ENCODE peak calls at places on chromosomes 16 and 17, in six cellular contexts. One of them, this sample, is unnamed.

GRCh38 chr17:29116652-29117439 is 63.4 kb downstream of the MYO18A start:
- DNase-seq in transverse colon: peak
- DNase-seq in upper lobe of left lung: peak
- DNase-seq in stomach: peak
- DNase-seq in H1: peak
- DNase-seq in breast epithelium: peak
- DNase-seq in this sample: peak

GRCh38 chr16:67170168-67170947 is at the start of gene NOL3:
- DNase-seq in stomach: peak
- DNase-seq in upper lobe of left lung: peak
- DNase-seq in H1: no peak
- DNase-seq in transverse colon: peak
- DNase-seq in breast epithelium: peak
- DNase-seq in this sample: peak

GRCh38 chr16:89358030-89359005 is 132.0 kb downstream of the ANKRD11 start:
- DNase-seq in transverse colon: peak
- DNase-seq in breast epithelium: no peak
- DNase-seq in stomach: no peak
- DNase-seq in H1: no peak
- DNase-seq in upper lobe of left lung: peak
- DNase-seq in this sample: peak

GRCh38 chr17:66987059-66987616 is 22.6 kb downstream of the CACNG4 start:
- DNase-seq in H1: no peak
- DNase-seq in transverse colon: no peak
- DNase-seq in breast epithelium: no peak
- DNase-seq in upper lobe of left lung: no peak
- DNase-seq in stomach: no peak
- DNase-seq in this sample: no peak

GRCh38 chr17:4599505-4600281 is 15.4 kb downstream of the SMTNL2 start:
- DNase-seq in upper lobe of left lung: no peak
- DNase-seq in stomach: no peak
- DNase-seq in H1: peak
- DNase-seq in breast epithelium: no peak
- DNase-seq in transverse colon: no peak
- DNase-seq in this sample: no peak

GRCh38 chr17:30332057-30332542 is 1.8 kb downstream of the TMIGD1 start:
- DNase-seq in transverse colon: peak
- DNase-seq in stomach: no peak
- DNase-seq in breast epithelium: no peak
- DNase-seq in H1: no peak
- DNase-seq in upper lobe of left lung: no peak
- DNase-seq in this sample: no peak

GRCh38 chr16:53433930-53434435 is 288 bp upstream of the RBL2 start:
- DNase-seq in transverse colon: no peak
- DNase-seq in breast epithelium: no peak
- DNase-seq in H1: no peak
- DNase-seq in stomach: no peak
- DNase-seq in upper lobe of left lung: no peak
- DNase-seq in this sample: no peak

GRCh38 chr17:67492251-67492740 is 115.2 kb downstream of the PITPNC1 start:
- DNase-seq in stomach: no peak
- DNase-seq in transverse colon: no peak
- DNase-seq in breast epithelium: no peak
- DNase-seq in upper lobe of left lung: no peak
- DNase-seq in H1: no peak
- DNase-seq in this sample: no peak

GRCh38 chr16:28935333-28935732 is 3.6 kb downstream of the CD19 start:
- DNase-seq in breast epithelium: no peak
- DNase-seq in upper lobe of left lung: no peak
- DNase-seq in stomach: no peak
- DNase-seq in transverse colon: no peak
- DNase-seq in H1: no peak
- DNase-seq in this sample: no peak

GRCh38 chr17:40952675-40953074 is 14.1 kb downstream of the KRT39 start:
- DNase-seq in breast epithelium: no peak
- DNase-seq in transverse colon: no peak
- DNase-seq in H1: no peak
- DNase-seq in stomach: no peak
- DNase-seq in upper lobe of left lung: peak
- DNase-seq in this sample: no peak

GRCh38 chr16:2846511-2847310 is 11.3 kb downstream of the PRSS22 start:
- DNase-seq in breast epithelium: no peak
- DNase-seq in H1: no peak
- DNase-seq in upper lobe of left lung: no peak
- DNase-seq in transverse colon: no peak
- DNase-seq in stomach: no peak
- DNase-seq in this sample: peak

GRCh38 chr16:79897444-79898146 is 297.1 kb upstream of the MAF start:
- DNase-seq in H1: no peak
- DNase-seq in stomach: no peak
- DNase-seq in breast epithelium: no peak
- DNase-seq in transverse colon: peak
- DNase-seq in upper lobe of left lung: no peak
- DNase-seq in this sample: no peak

GRCh38 chr16:57367111-57367752 is 5.1 kb upstream of the CX3CL1 start:
- DNase-seq in H1: no peak
- DNase-seq in breast epithelium: peak
- DNase-seq in stomach: no peak
- DNase-seq in upper lobe of left lung: no peak
- DNase-seq in transverse colon: no peak
- DNase-seq in this sample: peak

GRCh38 chr16:73735018-73735417 is 561.6 kb upstream of the PSMD7 start:
- DNase-seq in transverse colon: no peak
- DNase-seq in stomach: no peak
- DNase-seq in upper lobe of left lung: no peak
- DNase-seq in breast epithelium: no peak
- DNase-seq in H1: no peak
- DNase-seq in this sample: no peak

GRCh38 chr16:19152042-19152441 is 16.0 kb upstream of the SYT17 start:
- DNase-seq in breast epithelium: no peak
- DNase-seq in H1: no peak
- DNase-seq in upper lobe of left lung: no peak
- DNase-seq in stomach: no peak
- DNase-seq in transverse colon: no peak
- DNase-seq in this sample: no peak

DNA sequence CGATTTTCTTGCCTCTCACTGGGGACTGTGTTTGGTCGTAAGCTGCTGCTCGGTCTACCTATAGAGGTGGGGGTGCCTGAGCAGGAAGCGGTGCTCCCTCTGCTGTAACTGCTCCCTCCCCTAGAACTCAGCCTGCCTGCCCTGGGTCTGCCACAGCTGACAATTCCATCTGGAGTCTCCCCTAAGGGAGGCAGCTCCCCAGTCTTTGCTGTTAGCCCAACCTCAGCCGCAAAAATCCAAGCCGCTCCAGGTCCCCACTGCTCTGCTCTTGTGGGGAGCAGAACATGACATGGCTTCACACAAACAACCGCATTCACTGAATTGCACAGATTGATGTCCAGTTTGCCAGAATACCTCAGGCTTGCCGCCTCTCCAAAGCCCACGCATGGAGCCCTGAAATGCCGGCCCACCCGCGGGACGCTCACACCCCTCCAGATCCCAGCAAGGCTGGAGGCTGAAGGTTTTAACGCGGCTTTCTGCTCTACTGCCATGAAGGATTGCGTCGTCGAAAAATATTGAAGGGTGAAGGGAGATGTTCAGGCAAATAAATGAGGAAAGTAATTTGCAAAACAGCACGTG is 221.5 kb upstream of the FOXF1 start:
- DNase-seq in breast epithelium: no peak
- DNase-seq in upper lobe of left lung: no peak
- DNase-seq in transverse colon: no peak
- DNase-seq in stomach: no peak
- DNase-seq in H1: no peak
- DNase-seq in this sample: no peak
- TF ChIP-seq POLR2AphosphoS5 in breast epithelium: no peak
- TF ChIP-seq POLR2AphosphoS5 in upper lobe of left lung: no peak
- TF ChIP-seq POLR2AphosphoS5 in transverse colon: no peak
- TF ChIP-seq POLR2AphosphoS5 in stomach: no peak
- TF ChIP-seq POLR2AphosphoS5 in H1: no peak
- TF ChIP-seq POLR2AphosphoS5 in this sample: no peak

GRCh38 chr16:48335961-48336360 is 49.3 kb downstream of the SIAH1 start:
- DNase-seq in upper lobe of left lung: no peak
- DNase-seq in H1: no peak
- DNase-seq in stomach: no peak
- DNase-seq in transverse colon: no peak
- DNase-seq in breast epithelium: no peak
- DNase-seq in this sample: no peak

GRCh38 chr16:48330847-48331204 is 54.4 kb downstream of the SIAH1 start:
- DNase-seq in transverse colon: no peak
- DNase-seq in breast epithelium: no peak
- DNase-seq in upper lobe of left lung: no peak
- DNase-seq in H1: no peak
- DNase-seq in stomach: no peak
- DNase-seq in this sample: no peak

GRCh38 chr16:48332978-48333377 is 52.2 kb downstream of the SIAH1 start:
- DNase-seq in upper lobe of left lung: no peak
- DNase-seq in breast epithelium: no peak
- DNase-seq in transverse colon: no peak
- DNase-seq in H1: no peak
- DNase-seq in stomach: no peak
- DNase-seq in this sample: no peak

GRCh38 chr16:48330133-48330846 is 54.9 kb downstream of the SIAH1 start:
- DNase-seq in stomach: no peak
- DNase-seq in upper lobe of left lung: no peak
- DNase-seq in H1: no peak
- DNase-seq in transverse colon: no peak
- DNase-seq in breast epithelium: no peak
- DNase-seq in this sample: no peak

DNA sequence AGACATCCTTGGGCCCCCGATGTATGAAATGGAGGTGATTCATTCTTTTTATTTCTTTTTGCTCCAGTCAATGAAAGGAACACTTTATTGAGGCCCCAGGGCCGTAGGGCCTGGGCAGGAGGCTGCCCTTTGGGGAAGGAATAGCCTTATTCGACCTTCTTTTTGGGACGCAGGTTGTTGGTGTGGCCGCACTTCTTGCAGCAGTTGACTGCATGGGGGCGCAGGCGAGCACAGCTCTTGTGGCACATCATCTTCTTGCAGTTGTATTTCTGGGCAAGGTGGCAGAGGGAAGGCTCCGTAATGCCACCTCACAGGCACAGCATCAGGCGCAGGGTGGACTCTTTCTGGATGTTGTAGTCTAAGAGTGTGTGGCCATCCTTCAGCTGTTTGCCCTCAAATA is 50.9 kb downstream of the SIAH1 start:
- DNase-seq in upper lobe of left lung: no peak
- DNase-seq in breast epithelium: no peak
- DNase-seq in H1: no peak
- DNase-seq in transverse colon: no peak
- DNase-seq in stomach: no peak
- DNase-seq in this sample: no peak
- TF ChIP-seq CTCF in upper lobe of left lung: no peak
- TF ChIP-seq CTCF in breast epithelium: no peak
- TF ChIP-seq CTCF in H1: peak
- TF ChIP-seq CTCF in transverse colon: no peak
- TF ChIP-seq CTCF in stomach: no peak
- TF ChIP-seq CTCF in this sample: no peak

GRCh38 chr17:28043296-28043695 is 819 bp downstream of the NLK start:
- DNase-seq in transverse colon: no peak
- DNase-seq in stomach: no peak
- DNase-seq in upper lobe of left lung: no peak
- DNase-seq in breast epithelium: no peak
- DNase-seq in H1: no peak
- DNase-seq in this sample: no peak

GRCh38 chr17:28042721-28043291 is 329 bp downstream of the NLK start:
- DNase-seq in H1: no peak
- DNase-seq in breast epithelium: no peak
- DNase-seq in upper lobe of left lung: no peak
- DNase-seq in transverse colon: peak
- DNase-seq in stomach: no peak
- DNase-seq in this sample: peak

GRCh38 chr17:28042657-28042720 is at the start of gene NLK:
- DNase-seq in upper lobe of left lung: no peak
- DNase-seq in stomach: no peak
- DNase-seq in transverse colon: no peak
- DNase-seq in breast epithelium: no peak
- DNase-seq in H1: no peak
- DNase-seq in this sample: no peak

GRCh38 chr17:28041844-28042656 is 427 bp upstream of the NLK start:
- DNase-seq in stomach: no peak
- DNase-seq in upper lobe of left lung: no peak
- DNase-seq in transverse colon: no peak
- DNase-seq in breast epithelium: no peak
- DNase-seq in H1: no peak
- DNase-seq in this sample: no peak

GRCh38 chr17:28041068-28041843 is 1.2 kb upstream of the NLK start:
- DNase-seq in stomach: peak
- DNase-seq in H1: peak
- DNase-seq in transverse colon: peak
- DNase-seq in breast epithelium: peak
- DNase-seq in upper lobe of left lung: peak
- DNase-seq in this sample: peak
- TF ChIP-seq POLR2A in stomach: no peak
- TF ChIP-seq POLR2A in H1: peak
- TF ChIP-seq POLR2A in transverse colon: peak
- TF ChIP-seq POLR2A in breast epithelium: no peak
- TF ChIP-seq POLR2A in upper lobe of left lung: no peak
- TF ChIP-seq POLR2A in this sample: peak

DNA sequence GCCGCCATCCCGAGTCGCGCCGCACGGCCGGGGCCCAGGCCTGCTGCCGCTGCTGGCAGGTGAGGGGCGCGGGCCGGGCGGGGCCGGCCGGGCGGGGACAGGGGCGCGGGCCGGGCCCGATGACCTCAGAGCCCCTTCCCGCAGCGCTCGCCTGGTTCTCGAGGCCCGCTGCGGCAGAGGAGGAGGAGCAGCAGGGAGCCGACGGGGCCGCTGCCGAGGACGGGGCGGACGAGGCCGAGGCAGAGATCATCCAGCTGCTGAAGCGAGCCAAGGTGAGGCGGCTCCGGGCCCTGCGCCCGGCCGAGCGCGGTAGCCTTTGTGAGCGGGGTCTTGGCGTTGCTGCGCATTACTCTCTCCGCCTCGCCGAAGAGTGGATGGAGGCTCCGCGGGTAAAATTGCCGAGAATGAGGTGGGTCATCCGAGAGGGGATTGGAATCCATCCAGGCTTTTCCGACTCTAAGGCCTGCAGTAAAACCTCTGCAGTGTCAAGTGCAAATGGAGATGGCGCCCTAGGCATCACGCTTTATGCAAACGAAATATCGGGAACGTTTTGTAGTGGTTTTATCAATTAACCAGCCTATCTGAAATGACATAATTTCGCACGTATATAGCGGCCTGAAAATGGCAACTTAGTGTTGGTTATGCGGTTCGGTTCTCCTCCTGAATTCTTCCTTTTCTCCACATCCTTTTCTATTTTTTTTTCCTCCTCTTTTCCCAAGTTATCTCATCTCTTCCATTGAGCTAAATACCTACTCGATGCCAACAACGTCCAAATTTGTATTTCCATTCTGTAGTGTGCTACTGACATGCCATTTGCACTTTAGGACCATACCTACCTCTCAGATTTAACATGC is 577 bp downstream of the TTC19 start:
- DNase-seq in stomach: no peak
- DNase-seq in breast epithelium: no peak
- DNase-seq in transverse colon: no peak
- DNase-seq in upper lobe of left lung: peak
- DNase-seq in H1: no peak
- DNase-seq in this sample: no peak
- TF ChIP-seq POLR2AphosphoS5 in stomach: no peak
- TF ChIP-seq POLR2AphosphoS5 in breast epithelium: no peak
- TF ChIP-seq POLR2AphosphoS5 in transverse colon: no peak
- TF ChIP-seq POLR2AphosphoS5 in upper lobe of left lung: no peak
- TF ChIP-seq POLR2AphosphoS5 in H1: no peak
- TF ChIP-seq POLR2AphosphoS5 in this sample: no peak

GRCh38 chr17:78040561-78041400 is 82.3 kb downstream of the TNRC6C start:
- DNase-seq in breast epithelium: peak
- DNase-seq in H1: no peak
- DNase-seq in upper lobe of left lung: peak
- DNase-seq in stomach: peak
- DNase-seq in transverse colon: peak
- DNase-seq in this sample: peak
- TF ChIP-seq CTCF in breast epithelium: no peak
- TF ChIP-seq CTCF in H1: no peak
- TF ChIP-seq CTCF in upper lobe of left lung: no peak
- TF ChIP-seq CTCF in stomach: no peak
- TF ChIP-seq CTCF in transverse colon: peak
- TF ChIP-seq CTCF in this sample: no peak

This sample was measured in spleen.